ENCODE peak calls at places on chromosome 4, in four cellular contexts. One of them, this sample, is unnamed.

GRCh38 chr4:139816856-139817255 is 151.2 kb downstream of the MGST2 start:
- DNase-seq in A549: no peak
- DNase-seq in mammary epithelial cell: no peak
- DNase-seq in GM23338: no peak
- DNase-seq in this sample: no peak

GRCh38 chr4:176840166-176840565 is 47.4 kb upstream of the VEGFC start:
- DNase-seq in A549: no peak
- DNase-seq in mammary epithelial cell: peak
- DNase-seq in GM23338: no peak
- DNase-seq in this sample: no peak

GRCh38 chr4:44448548-44449443 is at the start of gene KCTD8:
- DNase-seq in A549: peak
- DNase-seq in mammary epithelial cell: peak
- DNase-seq in GM23338: peak
- DNase-seq in this sample: peak

GRCh38 chr4:147513051-147513450 is 32.2 kb downstream of the EDNRA start:
- DNase-seq in A549: no peak
- DNase-seq in mammary epithelial cell: no peak
- DNase-seq in GM23338: no peak
- DNase-seq in this sample: no peak

GRCh38 chr4:19262467-19262866 is 989.2 kb upstream of the SLIT2 start:
- DNase-seq in A549: no peak
- DNase-seq in mammary epithelial cell: no peak
- DNase-seq in GM23338: no peak
- DNase-seq in this sample: no peak

GRCh38 chr4:169933531-169933930 is 92.7 kb downstream of the MFAP3L start:
- DNase-seq in A549: no peak
- DNase-seq in mammary epithelial cell: no peak
- DNase-seq in GM23338: no peak
- DNase-seq in this sample: no peak

GRCh38 chr4:42768125-42768748 is 111.3 kb upstream of the ATP8A1 start:
- DNase-seq in A549: no peak
- DNase-seq in mammary epithelial cell: no peak
- DNase-seq in GM23338: peak
- DNase-seq in this sample: no peak

GRCh38 chr4:37392540-37393255 is 148.2 kb downstream of the NWD2 start:
- DNase-seq in A549: no peak
- DNase-seq in mammary epithelial cell: peak
- DNase-seq in GM23338: peak
- DNase-seq in this sample: no peak

GRCh38 chr4:180009316-180009715 is 2233.9 kb upstream of the TENM3 start:
- DNase-seq in A549: no peak
- DNase-seq in mammary epithelial cell: no peak
- DNase-seq in GM23338: no peak
- DNase-seq in this sample: no peak

GRCh38 chr4:21113496-21114213 is 413.4 kb downstream of the PACRGL start:
- DNase-seq in A549: no peak
- DNase-seq in mammary epithelial cell: peak
- DNase-seq in GM23338: no peak
- DNase-seq in this sample: no peak

GRCh38 chr4:58776627-58777026 is 1666.4 kb upstream of the IGFBP7 start:
- DNase-seq in A549: peak
- DNase-seq in mammary epithelial cell: no peak
- DNase-seq in GM23338: no peak
- DNase-seq in this sample: no peak

GRCh38 chr4:107034091-107034698 is 1.9 kb downstream of the DKK2 start:
- DNase-seq in A549: no peak
- DNase-seq in mammary epithelial cell: no peak
- DNase-seq in GM23338: peak
- DNase-seq in this sample: no peak

GRCh38 chr4:6825403-6825802 is 42.9 kb downstream of the KIAA0232 start:
- DNase-seq in A549: no peak
- DNase-seq in mammary epithelial cell: no peak
- DNase-seq in GM23338: no peak
- DNase-seq in this sample: no peak

GRCh38 chr4:20832821-20833220 is 132.6 kb downstream of the PACRGL start:
- DNase-seq in A549: no peak
- DNase-seq in mammary epithelial cell: peak
- DNase-seq in GM23338: no peak
- DNase-seq in this sample: no peak

GRCh38 chr4:85408326-85408725 is 66.6 kb upstream of the ARHGAP24 start:
- DNase-seq in A549: no peak
- DNase-seq in mammary epithelial cell: no peak
- DNase-seq in GM23338: no peak
- DNase-seq in this sample: no peak

GRCh38 chr4:19241845-19242244 is 1009.9 kb upstream of the SLIT2 start:
- DNase-seq in A549: no peak
- DNase-seq in mammary epithelial cell: no peak
- DNase-seq in GM23338: no peak
- DNase-seq in this sample: no peak

GRCh38 chr4:151674804-151675290 is 86.0 kb downstream of the GATB start:
- DNase-seq in A549: no peak
- DNase-seq in mammary epithelial cell: peak
- DNase-seq in GM23338: peak
- DNase-seq in this sample: no peak

DNA sequence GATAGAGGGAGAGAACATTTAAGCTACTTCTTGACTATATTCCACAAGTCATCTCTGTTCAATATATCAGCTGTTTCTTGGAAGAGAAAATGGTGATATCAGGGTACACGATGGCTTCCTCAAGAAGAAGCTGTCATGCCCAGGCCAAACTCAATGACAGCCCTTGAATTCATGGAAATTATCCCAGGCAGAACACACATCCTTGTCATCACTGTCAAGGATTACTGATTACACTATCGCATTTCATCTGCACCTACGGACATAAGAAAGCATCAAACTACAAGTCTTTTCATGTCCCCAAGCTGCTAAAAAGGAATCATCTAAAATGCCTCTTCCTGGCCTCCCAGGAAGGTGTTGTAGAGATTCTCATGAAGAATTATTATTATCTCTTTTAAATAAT is 165.2 kb upstream of the SLC7A11 start:
- DNase-seq in A549: no peak
- DNase-seq in mammary epithelial cell: no peak
- DNase-seq in GM23338: no peak
- DNase-seq in this sample: no peak
- H3K4me2 ChIP-seq in A549: no peak
- H3K4me2 ChIP-seq in mammary epithelial cell: no peak
- H3K4me2 ChIP-seq in GM23338: no peak
- H3K4me2 ChIP-seq in this sample: no peak

DNA sequence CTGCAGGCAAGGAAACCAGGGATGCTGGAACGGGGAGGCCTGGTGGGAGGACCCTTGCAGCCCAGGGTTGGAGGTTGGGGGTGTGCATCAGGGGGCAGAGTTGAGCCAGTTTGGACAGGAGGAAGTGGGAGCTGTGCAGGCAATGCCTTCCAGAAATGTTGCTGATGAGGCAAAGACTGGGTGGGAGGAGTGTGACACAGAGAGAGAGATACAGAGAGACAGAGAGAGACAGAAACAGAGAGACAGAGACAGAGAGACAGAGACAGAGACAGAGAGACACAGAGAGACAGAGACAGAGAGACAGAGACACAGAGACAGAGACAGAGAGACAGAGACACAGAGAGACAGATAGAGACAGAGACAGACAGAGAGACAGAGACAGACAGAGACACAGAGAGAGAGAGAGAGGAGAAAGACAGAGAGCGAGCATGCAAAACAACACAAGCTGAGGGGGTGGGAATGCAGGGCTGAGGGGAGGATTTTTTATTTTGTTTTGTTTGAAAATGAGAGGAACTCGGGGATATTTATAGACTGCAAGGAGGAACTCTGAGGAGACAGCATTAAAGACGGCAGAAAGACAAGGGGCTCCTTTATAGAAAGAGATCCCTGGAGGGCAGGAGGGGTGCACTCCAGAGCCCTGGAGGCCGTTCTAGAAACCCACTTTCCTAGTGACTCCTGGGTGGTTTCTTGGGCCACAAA is 1.9 kb upstream of the HAUS3 start:
- DNase-seq in A549: peak
- DNase-seq in mammary epithelial cell: no peak
- DNase-seq in GM23338: no peak
- DNase-seq in this sample: peak
- TF ChIP-seq CTCF in A549: no peak
- TF ChIP-seq CTCF in mammary epithelial cell: no peak
- TF ChIP-seq CTCF in GM23338: peak
- TF ChIP-seq CTCF in this sample: peak

DNA sequence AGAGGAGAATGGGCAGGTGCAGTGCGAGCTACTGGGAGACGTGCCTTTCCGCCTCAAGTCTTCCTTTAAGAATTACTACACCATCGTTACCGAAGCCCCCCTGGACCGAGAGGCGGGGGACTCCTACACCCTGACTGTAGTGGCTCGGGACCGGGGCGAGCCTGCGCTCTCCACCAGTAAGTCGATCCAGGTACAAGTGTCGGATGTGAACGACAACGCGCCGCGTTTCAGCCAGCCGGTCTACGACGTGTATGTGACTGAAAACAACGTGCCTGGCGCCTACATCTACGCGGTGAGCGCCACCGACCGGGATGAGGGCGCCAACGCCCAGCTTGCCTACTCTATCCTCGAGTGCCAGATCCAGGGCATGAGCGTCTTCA is 2.2 kb downstream of the PCDH10 start:
- DNase-seq in A549: no peak
- DNase-seq in mammary epithelial cell: no peak
- DNase-seq in GM23338: peak
- DNase-seq in this sample: no peak
- H3K4me2 ChIP-seq in A549: peak
- H3K4me2 ChIP-seq in mammary epithelial cell: peak
- H3K4me2 ChIP-seq in GM23338: peak
- H3K4me2 ChIP-seq in this sample: no peak

GRCh38 chr4:31370866-31371465 is 650.8 kb downstream of the PCDH7 start:
- DNase-seq in A549: peak
- DNase-seq in mammary epithelial cell: peak
- DNase-seq in GM23338: peak
- DNase-seq in this sample: peak

GRCh38 chr4:31366041-31366440 is 645.9 kb downstream of the PCDH7 start:
- DNase-seq in A549: no peak
- DNase-seq in mammary epithelial cell: peak
- DNase-seq in GM23338: no peak
- DNase-seq in this sample: no peak

GRCh38 chr4:31362756-31363155 is 642.6 kb downstream of the PCDH7 start:
- DNase-seq in A549: no peak
- DNase-seq in mammary epithelial cell: no peak
- DNase-seq in GM23338: no peak
- DNase-seq in this sample: no peak

GRCh38 chr4:31360786-31361185 is 640.6 kb downstream of the PCDH7 start:
- DNase-seq in A549: no peak
- DNase-seq in mammary epithelial cell: no peak
- DNase-seq in GM23338: no peak
- DNase-seq in this sample: no peak

DNA sequence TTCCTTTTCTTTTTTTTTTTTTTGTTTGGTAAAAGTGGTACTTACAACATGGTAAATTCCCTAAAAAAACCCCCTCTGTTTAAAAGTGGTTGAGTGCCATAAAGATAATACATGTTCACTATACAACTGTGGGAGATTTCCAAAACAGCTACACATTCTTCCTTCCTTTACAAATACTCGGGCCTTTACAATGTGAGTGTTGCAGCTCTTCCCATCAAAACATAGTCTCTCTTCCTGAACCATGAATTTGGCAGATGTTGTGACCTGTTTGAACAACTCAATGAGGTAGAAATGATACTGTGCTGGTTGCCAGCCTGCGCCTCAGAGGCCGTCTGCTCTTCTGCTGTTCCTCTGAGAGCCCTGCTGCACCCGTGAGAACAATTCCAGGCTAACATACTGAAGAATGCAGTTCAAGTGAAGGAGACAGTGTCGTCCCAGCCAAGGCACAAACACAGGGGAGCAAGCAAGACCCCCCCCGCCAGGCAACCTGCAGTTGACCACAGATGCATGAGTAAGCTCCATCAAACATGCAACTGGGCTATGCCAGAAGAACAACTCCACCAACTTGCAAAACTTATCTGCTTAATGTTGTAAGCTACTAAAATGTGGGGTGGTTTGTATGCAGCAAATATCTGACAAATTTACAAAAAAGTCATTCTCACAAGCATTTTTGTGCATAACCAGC is 645.0 kb downstream of the PCDH7 start:
- DNase-seq in A549: no peak
- DNase-seq in mammary epithelial cell: no peak
- DNase-seq in GM23338: no peak
- DNase-seq in this sample: no peak
- TF ChIP-seq CTCF in A549: no peak
- TF ChIP-seq CTCF in mammary epithelial cell: no peak
- TF ChIP-seq CTCF in GM23338: no peak
- TF ChIP-seq CTCF in this sample: no peak

GRCh38 chr4:182354867-182355266 is 111.7 kb downstream of the TENM3 start:
- DNase-seq in A549: no peak
- DNase-seq in mammary epithelial cell: peak
- DNase-seq in GM23338: no peak
- DNase-seq in this sample: no peak
- H3K4me2 ChIP-seq in A549: no peak
- H3K4me2 ChIP-seq in mammary epithelial cell: no peak
- H3K4me2 ChIP-seq in GM23338: no peak
- H3K4me2 ChIP-seq in this sample: no peak

GRCh38 chr4:57658673-57659072 is 548.5 kb upstream of the IGFBP7 start:
- DNase-seq in A549: no peak
- DNase-seq in mammary epithelial cell: no peak
- DNase-seq in GM23338: no peak
- DNase-seq in this sample: no peak

GRCh38 chr4:57658188-57658587 is 548.0 kb upstream of the IGFBP7 start:
- DNase-seq in A549: no peak
- DNase-seq in mammary epithelial cell: no peak
- DNase-seq in GM23338: no peak
- DNase-seq in this sample: no peak

GRCh38 chr4:57661707-57662106 is 551.5 kb upstream of the IGFBP7 start:
- DNase-seq in A549: no peak
- DNase-seq in mammary epithelial cell: no peak
- DNase-seq in GM23338: no peak
- DNase-seq in this sample: no peak
- TF ChIP-seq CTCF in A549: no peak
- TF ChIP-seq CTCF in mammary epithelial cell: no peak
- TF ChIP-seq CTCF in GM23338: no peak
- TF ChIP-seq CTCF in this sample: no peak

GRCh38 chr4:26325191-26325590 is 4.4 kb downstream of the RBPJ start:
- DNase-seq in A549: no peak
- DNase-seq in mammary epithelial cell: peak
- DNase-seq in GM23338: peak
- DNase-seq in this sample: peak
- H3K4me2 ChIP-seq in A549: no peak
- H3K4me2 ChIP-seq in mammary epithelial cell: no peak
- H3K4me2 ChIP-seq in GM23338: peak
- H3K4me2 ChIP-seq in this sample: no peak

This sample was measured in MM.1S.